ENCODE peak calls at places on chromosomes 3 and 15, in five cellular contexts. J, O, E, T and G are unnamed samples.

GRCh38 chr3:197349368-197349767 is 51.0 kb upstream of the DLG1 start:
- DNase-seq in J (no peak), O (no peak), E (no peak), T (no peak), G (peak; percentile 31)

GRCh38 chr3:140508545-140508944 is 169.3 kb upstream of the TRIM42 start:
- DNase-seq in J (no peak), O (no peak), E (no peak), T (no peak), G (no peak)

GRCh38 chr3:58117561-58118305 is 93.0 kb downstream of the DNASE1L3 start:
- DNase-seq in J (no peak), O (no peak), E (peak; percentile 71), T (no peak), G (no peak)

GRCh38 chr15:38187646-38188313 is 64.9 kb upstream of the SPRED1 start:
- DNase-seq in J (no peak), O (no peak), E (no peak), T (no peak), G (no peak)

GRCh38 chr3:115081444-115081843 is 65.6 kb downstream of the ZBTB20 start:
- DNase-seq in J (no peak), O (no peak), E (no peak), T (no peak), G (no peak)

GRCh38 chr3:70728311-70728710 is 415.9 kb upstream of the MDFIC2 start:
- DNase-seq in J (no peak), O (no peak), E (no peak), T (peak; percentile 10), G (no peak)

GRCh38 chr15:89556413-89557262 is 18.6 kb upstream of the TICRR start:
- DNase-seq in J (no peak), O (peak; percentile 80), E (peak; percentile 39), T (peak; percentile 80), G (peak; percentile 63)

GRCh38 chr3:136326316-136326715 is 76.2 kb downstream of the PCCB start:
- DNase-seq in J (no peak), O (no peak), E (no peak), T (no peak), G (no peak)

GRCh38 chr15:65653341-65653740 is 31.6 kb downstream of the SLC24A1 start:
- DNase-seq in J (no peak), O (no peak), E (no peak), T (peak; percentile 77), G (no peak)

GRCh38 chr3:153192327-153192726 is 30.3 kb downstream of the RAP2B start:
- DNase-seq in J (no peak), O (no peak), E (no peak), T (no peak), G (no peak)

GRCh38 chr15:59918994-59919951 is 84.8 kb upstream of the FOXB1 start:
- DNase-seq in J (no peak), O (no peak), E (no peak), T (peak; percentile 87), G (no peak)

GRCh38 chr3:64327039-64327804 is 102.0 kb upstream of the PRICKLE2 start:
- DNase-seq in J (no peak), O (no peak), E (peak; percentile 54), T (peak; percentile 48), G (no peak)

GRCh38 chr3:70531063-70531657 is 218.7 kb upstream of the MDFIC2 start:
- DNase-seq in J (no peak), O (no peak), E (no peak), T (peak; percentile 41), G (no peak)

GRCh38 chr15:76181705-76182107 is 121.9 kb downstream of the TMEM266 start:
- DNase-seq in J (no peak), O (no peak), E (no peak), T (no peak), G (no peak)

GRCh38 chr15:45320581-45320980 is 57.8 kb downstream of the GATM start:
- DNase-seq in J (no peak), O (no peak), E (no peak), T (no peak), G (no peak)